ENCODE peak calls at places on chromosomes 7 and 10, in six cellular contexts. E is dorsolateral prefrontal cortex, O is NB4, A is heart left ventricle, F is endothelial cell, I is brain microvascular endothelial cell. X is an unnamed sample.

GRCh38 chr7:140317597-140317996 is 80.7 kb downstream of the SLC37A3 start:
- DNase-seq in I (no peak), F (no peak), E (no peak), A (no peak), O (no peak), X (no peak)

GRCh38 chr7:23893942-23894890 is 184.2 kb downstream of the STK31 start:
- DNase-seq in E (no peak), A (no peak), O (peak), F (no peak), I (peak), X (peak)

GRCh38 chr10:82982110-82982608 is 1107.2 kb downstream of the NRG3 start:
- DNase-seq in I (peak), A (no peak), E (no peak), F (no peak), O (no peak), X (no peak)

GRCh38 chr10:70675496-70676161 is 3.3 kb downstream of the ADAMTS14 start:
- DNase-seq in A (no peak), F (no peak), E (no peak), O (peak), I (no peak), X (no peak)

GRCh38 chr7:93196331-93196730 is 29.9 kb downstream of the HEPACAM2 start:
- DNase-seq in A (no peak), F (no peak), I (no peak), E (no peak), O (peak), X (no peak)

GRCh38 chr7:51102828-51103227 is 213.8 kb downstream of the COBL start:
- DNase-seq in A (no peak), I (peak), F (no peak), E (no peak), O (no peak), X (no peak)

GRCh38 chr10:93438796-93439253 is 43.3 kb downstream of the MYOF start:
- DNase-seq in E (no peak), O (no peak), I (peak), A (no peak), F (peak), X (no peak)

GRCh38 chr7:38699481-38699880 is 68.3 kb upstream of the AMPH start:
- DNase-seq in O (no peak), I (no peak), E (no peak), A (no peak), F (no peak), X (no peak)

GRCh38 chr7:100933735-100934134 is 15.6 kb upstream of the MUC3A start:
- DNase-seq in I (no peak), A (no peak), E (no peak), F (no peak), O (no peak), X (no peak)

GRCh38 chr10:62186999-62187695 is 81.5 kb downstream of the RTKN2 start:
- DNase-seq in F (no peak), O (no peak), A (no peak), E (no peak), I (peak), X (no peak)

GRCh38 chr10:120011359-120012132 is 119.0 kb downstream of the SEC23IP start:
- DNase-seq in E (no peak), F (no peak), A (no peak), O (no peak), I (no peak), X (no peak)

GRCh38 chr10:50740351-50740688 is 584 bp downstream of the ASAH2B start:
- DNase-seq in A (no peak), I (peak), E (peak), F (no peak), O (no peak), X (no peak)

GRCh38 chr7:13197501-13197900 is 510.1 kb downstream of the ARL4A start:
- DNase-seq in F (no peak), O (no peak), A (no peak), E (no peak), I (no peak), X (no peak)

GRCh38 chr10:52677087-52677486 is 95.5 kb downstream of the MBL2 start:
- DNase-seq in A (no peak), F (no peak), I (no peak), E (no peak), O (no peak), X (no peak)

GRCh38 chr7:156640949-156641485 is 443 bp downstream of the RNF32 start:
- DNase-seq in O (peak), E (no peak), I (peak), F (no peak), A (no peak), X (peak)

GRCh38 chr7:9657257-9657656 is 1223.8 kb downstream of the NXPH1 start:
- DNase-seq in E (no peak), A (no peak), O (peak), I (no peak), F (no peak), X (no peak)

GRCh38 chr7:96322373-96322695 is 436 bp upstream of the SLC25A13 start:
- DNase-seq in E (no peak), I (no peak), O (no peak), A (no peak), F (no peak), X (no peak)

GRCh38 chr7:377069-378040 is 87.4 kb downstream of the FOXL3 start:
- DNase-seq in A (peak), E (no peak), I (no peak), O (no peak), F (no peak), X (peak)

GRCh38 chr7:151249732-151250072 is 1.2 kb upstream of the SMARCD3 start:
- DNase-seq in I (peak), O (no peak), F (no peak), A (peak), E (no peak), X (no peak)

GRCh38 chr7:117750612-117751563 is 122.4 kb downstream of the CTTNBP2 start:
- DNase-seq in I (no peak), E (no peak), F (no peak), O (peak), A (no peak), X (no peak)

GRCh38 chr7:150875791-150876190 is 23.5 kb downstream of the AOC1 start:
- DNase-seq in I (no peak), O (peak), A (no peak), E (no peak), F (no peak), X (no peak)

GRCh38 chr7:30427296-30428080 is 51.1 kb downstream of the NOD1 start:
- DNase-seq in E (no peak), I (no peak), A (no peak), O (no peak), F (no peak), X (no peak)

GRCh38 chr10:72229261-72230251 is 13.5 kb upstream of the ASCC1 start:
- DNase-seq in A (no peak), O (no peak), I (no peak), F (no peak), E (no peak), X (no peak)

GRCh38 chr7:137592232-137592896 is 248.8 kb upstream of the PTN start:
- DNase-seq in O (peak), E (peak), I (peak), F (peak), A (peak), X (no peak)

GRCh38 chr7:96116173-96116572 is 205.7 kb downstream of the SLC25A13 start:
- DNase-seq in I (no peak), O (no peak), F (no peak), E (no peak), A (no peak), X (no peak)

GRCh38 chr7:73809454-73810090 is 21.2 kb upstream of the CLDN4 start:
- DNase-seq in E (no peak), O (no peak), A (no peak), I (no peak), F (no peak), X (no peak)

GRCh38 chr7:40969641-40970040 is 733.2 kb downstream of the INHBA start:
- DNase-seq in E (no peak), O (no peak), I (no peak), F (no peak), A (no peak), X (no peak)

GRCh38 chr10:112382539-112383235 is 8.8 kb downstream of the ACSL5 start:
- DNase-seq in O (no peak), F (no peak), E (no peak), A (no peak), I (no peak), X (no peak)

DNA sequence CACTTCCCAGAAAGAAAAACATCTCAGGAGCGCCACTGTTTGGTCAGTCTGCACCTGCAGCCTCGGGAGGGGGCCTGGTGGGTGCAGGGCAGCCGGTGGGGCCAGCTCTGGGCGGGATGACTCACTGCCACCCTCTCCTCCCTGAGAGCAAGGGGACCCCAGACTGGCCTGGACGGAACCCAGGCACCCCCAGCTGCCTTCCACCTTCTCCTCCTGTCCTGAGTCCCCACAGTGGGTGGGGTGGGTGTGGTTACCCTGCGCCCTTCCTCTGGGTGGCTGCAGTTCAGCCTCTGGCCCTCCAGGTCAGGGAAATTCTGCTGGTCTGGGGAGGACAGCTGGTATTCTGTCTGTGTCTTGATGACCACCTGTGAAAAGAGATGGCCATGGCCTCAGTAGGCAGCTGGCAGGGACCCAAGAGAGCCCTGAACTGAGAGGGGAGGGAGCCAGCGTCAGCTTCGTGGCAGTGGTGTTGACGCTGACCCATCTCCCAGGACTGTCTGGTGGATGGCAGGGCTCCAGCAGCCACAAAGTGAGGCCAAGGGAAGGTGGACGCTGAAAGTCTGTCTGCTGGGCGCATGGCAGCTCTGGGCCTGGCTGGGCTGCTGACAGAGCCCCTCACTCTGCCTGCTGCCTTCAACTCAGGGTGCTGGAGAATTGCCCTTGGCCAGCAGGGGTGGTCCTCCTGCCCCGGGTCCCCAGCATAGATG is 8.9 kb downstream of the CALY start:
- DNase-seq in O (no peak), F (no peak), E (no peak), A (no peak), I (no peak), X (no peak)
- TF ChIP-seq CTCF in O (no peak), F (no peak), E (no peak), A (no peak), I (no peak), X (no peak)

DNA sequence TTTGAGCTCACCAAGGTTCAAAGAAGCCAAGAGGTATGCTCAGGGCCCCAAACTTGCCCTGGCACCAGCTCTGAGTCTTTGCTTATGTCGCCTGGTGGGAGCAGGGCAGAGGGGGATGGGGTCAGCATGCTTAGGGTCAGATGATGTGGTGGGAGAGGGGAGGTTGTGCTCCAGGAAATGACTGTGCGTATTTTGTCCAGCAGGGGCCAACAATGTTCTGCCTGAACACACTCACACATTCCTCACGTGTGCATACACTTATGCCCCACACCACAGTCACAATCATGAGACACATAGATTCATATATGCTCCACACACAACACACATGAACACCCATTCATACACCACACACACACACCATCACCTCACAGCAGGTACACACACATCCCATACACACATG is 4.4 kb upstream of the RAMP3 start:
- DNase-seq in E (no peak), O (peak), A (no peak), I (no peak), F (no peak), X (no peak)
- TF ChIP-seq CTCF in E (no peak), O (peak), A (no peak), I (peak), F (no peak), X (no peak)

GRCh38 chr7:44796504-44797328 is at the start of gene PPIA:
- DNase-seq in O (peak), I (peak), A (peak), E (peak), F (peak), X (peak)

GRCh38 chr7:44799939-44800338 is 3.5 kb downstream of the PPIA start:
- DNase-seq in A (no peak), F (no peak), I (no peak), O (no peak), E (no peak), X (no peak)

GRCh38 chr7:44796034-44796503 is 412 bp upstream of the PPIA start:
- DNase-seq in F (peak), I (no peak), A (no peak), E (no peak), O (no peak), X (no peak)

GRCh38 chr7:44798649-44799275 is 2.3 kb downstream of the PPIA start:
- DNase-seq in A (no peak), I (no peak), F (no peak), O (no peak), E (no peak), X (no peak)

DNA sequence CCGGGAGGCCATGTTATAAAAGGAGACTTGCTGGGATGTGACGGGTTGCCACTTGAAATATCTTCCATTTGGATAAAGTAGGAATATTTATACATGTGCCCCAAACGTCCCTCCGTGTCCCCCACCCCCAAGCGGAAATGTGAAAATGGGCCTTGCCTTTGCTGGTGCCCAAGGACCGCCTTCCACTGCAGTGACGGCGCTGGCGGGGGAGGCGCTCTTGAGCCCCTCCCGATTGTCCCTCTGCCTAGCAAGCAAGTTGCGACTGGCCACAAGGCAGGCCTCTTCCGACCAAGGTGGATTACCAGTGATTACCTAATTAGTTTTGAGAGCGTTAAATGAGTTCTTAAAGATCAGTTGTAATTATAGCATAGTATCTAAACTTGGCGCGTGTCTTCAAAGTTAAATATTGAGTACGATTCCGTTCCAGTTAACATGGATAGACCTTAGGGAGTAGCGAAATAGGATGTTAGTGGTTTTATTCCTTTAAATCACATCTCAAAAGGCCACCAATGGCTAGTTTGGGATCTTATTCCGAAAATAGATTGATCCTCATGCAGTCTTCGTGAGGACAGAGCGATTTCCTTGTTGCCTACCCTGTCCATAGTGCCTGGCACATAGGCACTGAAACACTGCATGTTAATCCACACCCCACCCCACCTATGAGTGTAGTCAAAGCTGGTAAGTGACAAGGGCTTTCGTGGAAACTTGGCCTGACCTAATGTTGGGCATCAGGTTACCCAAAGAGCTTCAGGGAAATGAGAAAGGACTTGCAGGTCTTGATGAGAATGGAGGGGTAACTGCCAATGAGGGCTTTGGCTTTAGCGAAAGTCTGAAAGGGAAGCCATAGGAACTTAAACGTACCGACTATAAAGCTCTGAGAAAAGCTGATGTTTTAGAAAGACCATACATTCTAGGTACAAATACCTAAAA is 1.1 kb downstream of the PPIA start:
- DNase-seq in O (peak), A (peak), F (peak), E (peak), I (peak), X (peak)
- TF ChIP-seq CTCF in O (peak), A (peak), F (peak), E (peak), I (peak), X (peak)

GRCh38 chr10:114042895-114043531 is 653 bp upstream of the ADRB1 start:
- DNase-seq in O (peak), A (peak), E (peak), F (peak), I (peak), X (no peak)
- TF ChIP-seq CTCF in O (no peak), A (no peak), E (no peak), F (no peak), I (no peak), X (no peak)

DNA sequence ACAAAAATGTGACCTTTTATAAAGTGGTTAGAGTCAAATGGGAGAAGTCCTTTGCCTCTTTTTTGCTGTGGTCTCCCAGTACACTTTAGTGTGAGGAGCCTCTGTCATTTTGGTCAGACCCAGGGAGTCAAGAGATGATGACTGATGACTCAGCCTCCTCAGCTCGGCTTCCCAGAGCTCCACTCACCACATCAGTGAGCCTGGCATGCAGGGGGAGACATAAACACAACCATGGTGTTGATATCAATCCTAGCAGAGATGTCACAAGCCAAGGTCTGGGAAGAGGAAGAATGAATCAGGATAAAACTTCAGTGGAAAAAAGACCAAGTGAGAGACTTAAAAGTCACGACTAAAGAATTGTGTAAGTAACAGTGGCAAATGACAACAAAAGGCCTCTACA is 50.1 kb downstream of the TFAM start:
- DNase-seq in F (no peak), O (peak), E (no peak), A (no peak), I (peak), X (no peak)
- TF ChIP-seq CTCF in F (no peak), O (no peak), E (no peak), A (no peak), I (peak), X (no peak)

GRCh38 chr7:80288175-80289122 is 153.8 kb downstream of the GNAI1 start:
- DNase-seq in I (peak), F (peak), E (peak), O (no peak), A (no peak), X (no peak)
- TF ChIP-seq CTCF in I (peak), F (no peak), E (peak), O (no peak), A (no peak), X (no peak)

GRCh38 chr7:69896100-69896499 is 297.8 kb downstream of the AUTS2 start:
- DNase-seq in O (no peak), A (no peak), I (no peak), F (no peak), E (no peak), X (no peak)

GRCh38 chr7:69898189-69898588 is 299.9 kb downstream of the AUTS2 start:
- DNase-seq in F (no peak), A (no peak), E (no peak), I (no peak), O (no peak), X (no peak)

GRCh38 chr7:69892790-69893189 is 294.5 kb downstream of the AUTS2 start:
- DNase-seq in O (no peak), I (no peak), E (no peak), A (no peak), F (no peak), X (no peak)

GRCh38 chr7:69890081-69890369 is 291.8 kb downstream of the AUTS2 start:
- DNase-seq in I (no peak), A (no peak), E (no peak), O (no peak), F (no peak), X (no peak)

GRCh38 chr7:69893915-69894314 is 295.6 kb downstream of the AUTS2 start:
- DNase-seq in E (no peak), I (no peak), A (no peak), O (peak), F (peak), X (no peak)
- TF ChIP-seq CTCF in E (peak), I (peak), A (peak), O (peak), F (no peak), X (no peak)